ENCODE peak calls at places on chromosomes 11 and 22, in four cellular contexts. Z is T-helper 9 cell; F is stimulated activated CD8-positive, alpha-beta memory T cell treated with anti-CD3 and anti-CD28 coated beads, Interleukin-7, amount 100 ng/mL, for 1 hour; J is activated T-cell treated with anti-CD3 and anti-CD28 coated beads for 1 hour. X is an unnamed sample.

GRCh38 chr11:8066911-8067455 is 14.0 kb upstream of the TUB start:
- DNase-seq in Z (no peak), F (no peak), J (no peak), X (no peak)

GRCh38 chr11:69209936-69210659 is 54.4 kb downstream of the SMIM38 start:
- DNase-seq in F (no peak), Z (no peak), J (no peak), X (no peak)

GRCh38 chr11:61645179-61645868 is 34.9 kb upstream of the DAGLA start:
- DNase-seq in J (no peak), Z (no peak), F (no peak), X (no peak)

GRCh38 chr11:29712616-29713015 is 304.2 kb downstream of the KCNA4 start:
- DNase-seq in Z (no peak), F (no peak), J (no peak), X (no peak)

GRCh38 chr22:44580176-44580575 is 82.1 kb upstream of the RTL6 start:
- DNase-seq in F (no peak), J (no peak), Z (no peak), X (no peak)

GRCh38 chr11:64278576-64279190 is 5.8 kb downstream of the BAD start:
- DNase-seq in F (no peak), Z (no peak), J (no peak), X (no peak)

GRCh38 chr11:71158936-71159335 is 93.4 kb downstream of the SHANK2 start:
- DNase-seq in J (no peak), F (no peak), Z (no peak), X (no peak)

GRCh38 chr11:9726313-9727022 is 62.6 kb downstream of the SWAP70 start:
- DNase-seq in J (no peak), F (no peak), Z (no peak), X (no peak)

GRCh38 chr22:34403667-34404066 is 483.4 kb upstream of the LARGE1 start:
- DNase-seq in F (no peak), Z (no peak), J (no peak), X (no peak)

X was measured in activated B cell treated with CpG ODN at 0.5 μM for 24 hours.